ENCODE peak calls at places on chromosomes 16 and 17, in nine cellular contexts. Z is stimulated activated CD4-positive, alpha-beta T cell treated with anti-CD3 and anti-CD28 coated beads, Interleukin-15, amount 100 ng/mL, for 24 hours; H is HTR-8/SVneo; U is stimulated activated CD8-positive, alpha-beta memory T cell treated with anti-CD3 and anti-CD28 coated beads, Interleukin-12 subunit alpha, Interleukin-12 subunit beta, amount 100 ng/mL, for 4 hours; T is ovary; V is glutamatergic neuron; O is D341Med; K is frontal cortex; D is BJ. B is an unnamed sample.

GRCh38 chr17:16052486-16052885 is 52.9 kb downstream of the TTC19 start:
- DNase-seq in Z (no peak), H (no peak), U (no peak), T (no peak), V (no peak), O (no peak), K (no peak), D (peak), B (no peak)

GRCh38 chr17:14092808-14093207 is 23.5 kb downstream of the COX10 start:
- DNase-seq in Z (no peak), H (no peak), U (no peak), T (no peak), V (no peak), O (no peak), K (no peak), D (no peak), B (no peak)

GRCh38 chr17:18059283-18059682 is 20.1 kb downstream of the GID4 start:
- DNase-seq in Z (no peak), H (no peak), U (no peak), T (no peak), V (no peak), O (no peak), K (no peak), D (no peak), B (no peak)

GRCh38 chr17:79840204-79840988 is 1.2 kb upstream of the CBX4 start:
- DNase-seq in Z (peak), H (no peak), U (no peak), T (peak), V (peak), O (peak), K (no peak), D (no peak), B (peak)

GRCh38 chr16:86566601-86566965 is at the start of gene FOXC2:
- DNase-seq in Z (peak), H (peak), U (no peak), T (peak), V (peak), O (no peak), K (peak), D (peak), B (no peak)

GRCh38 chr17:74566132-74566753 is 1.1 kb downstream of the CD300H start:
- DNase-seq in Z (peak), H (peak), U (no peak), T (no peak), V (peak), O (peak), K (no peak), D (no peak), B (peak)

GRCh38 chr17:50064253-50064991 is 8.5 kb downstream of the ITGA3 start:
- DNase-seq in Z (no peak), H (peak), U (no peak), T (peak), V (no peak), O (no peak), K (peak), D (peak), B (no peak)

GRCh38 chr16:48542020-48542473 is 67.9 kb downstream of the N4BP1 start:
- DNase-seq in Z (peak), H (peak), U (no peak), T (peak), V (no peak), O (peak), K (peak), D (no peak), B (no peak)

GRCh38 chr17:76085731-76086366 is 6.9 kb downstream of the ZACN start:
- DNase-seq in Z (no peak), H (no peak), U (no peak), T (no peak), V (no peak), O (peak), K (no peak), D (no peak), B (no peak)

GRCh38 chr17:31596382-31597323 is 205.2 kb downstream of the RAB11FIP4 start:
- DNase-seq in Z (peak), H (peak), U (no peak), T (peak), V (peak), O (peak), K (peak), D (peak), B (no peak)

GRCh38 chr17:42675348-42675983 is 1.3 kb downstream of the PLEKHH3 start:
- DNase-seq in Z (no peak), H (no peak), U (no peak), T (no peak), V (no peak), O (peak), K (no peak), D (no peak), B (no peak)

GRCh38 chr17:28274591-28275265 is 44.3 kb upstream of the TMEM97 start:
- DNase-seq in Z (no peak), H (no peak), U (no peak), T (no peak), V (no peak), O (no peak), K (no peak), D (no peak), B (no peak)

GRCh38 chr17:39062846-39063680 is 88.4 kb downstream of the PLXDC1 start:
- DNase-seq in Z (no peak), H (no peak), U (no peak), T (no peak), V (no peak), O (no peak), K (no peak), D (peak), B (no peak)

GRCh38 chr17:57370051-57370581 is 113.8 kb downstream of the MSI2 start:
- DNase-seq in Z (no peak), H (peak), U (no peak), T (no peak), V (no peak), O (no peak), K (no peak), D (no peak), B (no peak)

GRCh38 chr17:81399481-81400153 is 4.4 kb downstream of the BAHCC1 start:
- DNase-seq in Z (no peak), H (no peak), U (no peak), T (no peak), V (no peak), O (peak), K (no peak), D (no peak), B (no peak)

GRCh38 chr17:29291163-29291752 is 2.7 kb downstream of the NUFIP2 start:
- DNase-seq in Z (no peak), H (peak), U (no peak), T (no peak), V (no peak), O (peak), K (peak), D (peak), B (peak)

GRCh38 chr16:726438-727290 is at the start of the genes CCDC78 and HAGHL:
- DNase-seq in Z (peak), H (no peak), U (peak), T (no peak), V (peak), O (peak), K (peak), D (no peak), B (peak)

GRCh38 chr16:85615852-85616607 is 2.9 kb downstream of the GSE1 start:
- DNase-seq in Z (peak), H (peak), U (peak), T (peak), V (peak), O (peak), K (peak), D (no peak), B (peak)

GRCh38 chr17:35578195-35578928 is at the start of gene PEX12:
- DNase-seq in Z (peak), H (peak), U (peak), T (peak), V (peak), O (peak), K (peak), D (peak), B (peak)

GRCh38 chr17:18925187-18925586 is 26.8 kb upstream of the SLC5A10 start:
- DNase-seq in Z (no peak), H (no peak), U (no peak), T (no peak), V (no peak), O (no peak), K (no peak), D (no peak), B (no peak)

GRCh38 chr16:22694887-22695382 is 119.0 kb upstream of the HS3ST2 start:
- DNase-seq in Z (no peak), H (no peak), U (no peak), T (no peak), V (no peak), O (no peak), K (no peak), D (peak), B (no peak)